ENCODE peak calls at places on chromosomes 6 and 20, in nine cellular contexts. S, M, F, U, Z, N, Q, H and L are unnamed samples.

GRCh38 chr20:51318058-51318960 is 224.2 kb downstream of the NFATC2 start:
- DNase-seq in S (peak), M (no peak), F (no peak), U (peak), Z (no peak), N (no peak), Q (peak), H (no peak), L (peak)

GRCh38 chr20:61989741-61990140 is 75.9 kb downstream of the TAF4 start:
- DNase-seq in S (no peak), M (no peak), F (no peak), U (no peak), Z (no peak), N (no peak), Q (no peak), H (no peak), L (no peak)

GRCh38 chr6:113805167-113805835 is 51.8 kb upstream of the MARCKS start:
- DNase-seq in S (no peak), M (peak), F (no peak), U (no peak), Z (no peak), N (no peak), Q (no peak), H (peak), L (no peak)

GRCh38 chr6:167409689-167410088 is 84.8 kb downstream of the TTLL2 start:
- DNase-seq in S (no peak), M (no peak), F (no peak), U (no peak), Z (no peak), N (no peak), Q (no peak), H (no peak), L (no peak)

GRCh38 chr6:21729431-21729830 is 135.9 kb downstream of the SOX4 start:
- DNase-seq in S (no peak), M (no peak), F (no peak), U (no peak), Z (no peak), N (no peak), Q (peak), H (no peak), L (no peak)

GRCh38 chr20:63822276-63822696 is 8.8 kb downstream of the ZBTB46 start:
- DNase-seq in S (no peak), M (no peak), F (peak), U (no peak), Z (no peak), N (no peak), Q (no peak), H (no peak), L (peak)

GRCh38 chr20:62782149-62782892 is 14.0 kb upstream of the MRGBP start:
- DNase-seq in S (no peak), M (no peak), F (no peak), U (no peak), Z (no peak), N (no peak), Q (no peak), H (no peak), L (no peak)

GRCh38 chr20:44908987-44909871 is 631 bp upstream of the PABPC1L start:
- DNase-seq in S (no peak), M (no peak), F (no peak), U (no peak), Z (no peak), N (no peak), Q (no peak), H (no peak), L (no peak)

GRCh38 chr6:56513631-56514030 is 129.1 kb downstream of the DST start:
- DNase-seq in S (no peak), M (peak), F (no peak), U (no peak), Z (no peak), N (no peak), Q (no peak), H (no peak), L (no peak)

GRCh38 chr6:33197431-33198048 is 2.9 kb downstream of the RXRB start:
- DNase-seq in S (peak), M (peak), F (peak), U (no peak), Z (no peak), N (no peak), Q (peak), H (peak), L (peak)

GRCh38 chr6:56802570-56802969 is 152.3 kb upstream of the BEND6 start:
- DNase-seq in S (peak), M (peak), F (no peak), U (no peak), Z (no peak), N (no peak), Q (peak), H (no peak), L (peak)

GRCh38 chr6:108001696-108002231 is 43.8 kb upstream of the SEC63 start:
- DNase-seq in S (no peak), M (no peak), F (no peak), U (no peak), Z (no peak), N (no peak), Q (no peak), H (no peak), L (no peak)

GRCh38 chr20:51695574-51696303 is 72.5 kb downstream of the ATP9A start:
- DNase-seq in S (peak), M (peak), F (no peak), U (no peak), Z (peak), N (no peak), Q (peak), H (no peak), L (peak)

GRCh38 chr6:12010635-12011275 is 1.4 kb upstream of the HIVEP1 start:
- DNase-seq in S (no peak), M (no peak), F (peak), U (no peak), Z (no peak), N (peak), Q (peak), H (peak), L (no peak)

GRCh38 chr6:113017316-113017715 is 670.2 kb downstream of the RFPL4B start:
- DNase-seq in S (no peak), M (no peak), F (no peak), U (no peak), Z (no peak), N (no peak), Q (no peak), H (no peak), L (no peak)

GRCh38 chr6:11161031-11161966 is 49.8 kb upstream of the ERVFRD-1 start:
- DNase-seq in S (no peak), M (peak), F (no peak), U (no peak), Z (no peak), N (no peak), Q (no peak), H (no peak), L (peak)

GRCh38 chr6:33914519-33915120 is 110.8 kb upstream of the MLN start:
- DNase-seq in S (no peak), M (no peak), F (no peak), U (peak), Z (no peak), N (no peak), Q (no peak), H (no peak), L (no peak)

GRCh38 chr6:21158873-21159272 is 434.7 kb upstream of the SOX4 start:
- DNase-seq in S (no peak), M (no peak), F (no peak), U (no peak), Z (no peak), N (no peak), Q (no peak), H (no peak), L (no peak)

DNA sequence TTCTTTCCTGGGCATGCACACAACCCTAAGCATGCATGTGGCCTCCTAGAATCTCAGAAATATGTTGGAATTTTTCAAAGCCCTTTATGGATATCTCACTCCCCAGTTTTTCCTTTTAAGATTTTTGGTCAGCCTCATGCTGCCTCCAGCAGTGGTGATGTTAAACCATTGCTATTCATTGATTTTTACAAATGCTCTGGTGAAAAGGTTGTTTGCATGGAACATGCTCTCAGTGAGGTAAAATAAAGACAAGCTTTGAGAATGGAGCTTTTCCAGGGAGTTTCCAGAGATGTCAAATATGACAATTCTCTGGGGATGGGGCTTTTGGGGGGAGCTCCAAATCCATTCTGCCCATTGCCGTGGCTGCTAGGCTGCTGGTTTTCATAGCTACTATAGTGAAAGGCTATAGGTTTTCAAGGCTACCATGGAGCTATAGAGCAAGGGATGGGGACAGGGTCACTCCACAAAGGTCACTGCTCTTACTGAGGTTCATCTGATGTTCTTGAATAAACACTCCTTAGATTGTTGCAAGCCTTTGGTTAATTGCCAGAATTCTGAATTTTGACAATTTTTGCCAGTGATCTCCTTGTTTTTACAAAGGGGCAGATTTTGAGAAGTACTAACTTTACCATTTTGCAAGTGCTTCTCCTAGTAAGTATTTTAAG is 178.1 kb upstream of the ARG1 start:
- DNase-seq in S (no peak), M (no peak), F (no peak), U (no peak), Z (no peak), N (no peak), Q (no peak), H (no peak), L (no peak)
- TF ChIP-seq CTCF in S (no peak), M (no peak), F (no peak), U (no peak), Z (no peak), N (no peak), Q (no peak), H (no peak), L (no peak)

GRCh38 chr6:155040154-155040553 is 45.0 kb downstream of the TIAM2 start:
- DNase-seq in S (no peak), M (no peak), F (no peak), U (no peak), Z (no peak), N (no peak), Q (no peak), H (no peak), L (no peak)

GRCh38 chr6:155042983-155043382 is 47.9 kb downstream of the TIAM2 start:
- DNase-seq in S (no peak), M (no peak), F (no peak), U (no peak), Z (no peak), N (no peak), Q (no peak), H (no peak), L (no peak)

GRCh38 chr6:155040946-155041345 is 45.8 kb downstream of the TIAM2 start:
- DNase-seq in S (no peak), M (no peak), F (no peak), U (no peak), Z (no peak), N (no peak), Q (no peak), H (no peak), L (no peak)

GRCh38 chr6:155038527-155038926 is 43.4 kb downstream of the TIAM2 start:
- DNase-seq in S (no peak), M (no peak), F (no peak), U (no peak), Z (no peak), N (no peak), Q (no peak), H (no peak), L (no peak)

GRCh38 chr6:155041781-155042279 is 46.7 kb downstream of the TIAM2 start:
- DNase-seq in S (peak), M (no peak), F (no peak), U (no peak), Z (no peak), N (no peak), Q (peak), H (no peak), L (peak)
- H3K4me3 ChIP-seq in S (no peak), M (no peak), F (no peak), U (no peak), Z (no peak), N (no peak), Q (no peak), H (no peak), L (no peak)

GRCh38 chr20:57573893-57574292 is 13.0 kb downstream of the PCK1 start:
- DNase-seq in S (no peak), M (no peak), F (no peak), U (no peak), Z (no peak), N (no peak), Q (no peak), H (no peak), L (no peak)
- TF ChIP-seq CTCF in S (no peak), M (no peak), F (no peak), U (no peak), Z (peak), N (no peak), Q (no peak), H (peak), L (peak)

GRCh38 chr6:28983838-28984237 is 21.3 kb downstream of the ZNF311 start:
- DNase-seq in S (no peak), M (no peak), F (no peak), U (no peak), Z (no peak), N (no peak), Q (no peak), H (no peak), L (no peak)
- H3K4me3 ChIP-seq in S (no peak), M (no peak), F (no peak), U (no peak), Z (no peak), N (no peak), Q (no peak), H (no peak), L (no peak)

GRCh38 chr6:159008656-159009288 is 8.8 kb upstream of the RSPH3 start:
- DNase-seq in S (peak), M (peak), F (no peak), U (no peak), Z (no peak), N (no peak), Q (peak), H (peak), L (peak)
- TF ChIP-seq CTCF in S (peak), M (peak), F (peak), U (peak), Z (peak), N (peak), Q (peak), H (peak), L (peak)

GRCh38 chr6:90414352-90414751 is 117.7 kb upstream of the BACH2 start:
- DNase-seq in S (no peak), M (no peak), F (no peak), U (no peak), Z (no peak), N (no peak), Q (no peak), H (no peak), L (no peak)

GRCh38 chr6:90412538-90413369 is 116.1 kb upstream of the BACH2 start:
- DNase-seq in S (no peak), M (no peak), F (no peak), U (no peak), Z (no peak), N (no peak), Q (no peak), H (no peak), L (no peak)

GRCh38 chr6:90413867-90414266 is 117.2 kb upstream of the BACH2 start:
- DNase-seq in S (no peak), M (peak), F (peak), U (peak), Z (no peak), N (no peak), Q (peak), H (no peak), L (peak)

GRCh38 chr6:90415178-90415577 is 118.5 kb upstream of the BACH2 start:
- DNase-seq in S (no peak), M (no peak), F (no peak), U (no peak), Z (no peak), N (no peak), Q (no peak), H (no peak), L (no peak)

DNA sequence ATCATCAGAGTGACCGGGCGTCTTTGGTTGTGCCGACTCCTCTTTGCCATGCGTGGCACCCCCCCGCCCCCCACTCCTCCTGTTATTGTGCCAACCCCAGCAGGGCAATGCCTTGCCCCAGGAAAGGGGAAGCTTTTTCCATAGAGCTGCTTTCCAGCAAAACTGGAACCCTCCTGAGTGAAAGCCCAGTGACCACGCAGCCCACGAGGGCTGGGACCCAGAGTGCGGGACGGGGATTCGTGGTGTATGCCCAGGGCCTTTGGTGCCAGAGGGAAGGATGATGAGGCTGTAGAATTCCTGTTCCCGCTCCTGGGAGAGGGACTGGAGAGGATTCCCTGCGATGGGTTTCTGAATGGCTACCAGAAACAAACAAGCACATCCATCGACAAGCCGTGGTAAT is 116.8 kb upstream of the BACH2 start:
- DNase-seq in S (no peak), M (no peak), F (no peak), U (no peak), Z (no peak), N (no peak), Q (no peak), H (no peak), L (no peak)
- H3K4me3 ChIP-seq in S (no peak), M (peak), F (peak), U (peak), Z (no peak), N (peak), Q (no peak), H (no peak), L (peak)

GRCh38 chr6:44442833-44443444 is 55.4 kb downstream of the CDC5L start:
- DNase-seq in S (no peak), M (no peak), F (no peak), U (no peak), Z (no peak), N (no peak), Q (no peak), H (no peak), L (no peak)

GRCh38 chr6:44442235-44442634 is 54.7 kb downstream of the CDC5L start:
- DNase-seq in S (no peak), M (no peak), F (no peak), U (no peak), Z (no peak), N (no peak), Q (no peak), H (no peak), L (no peak)

GRCh38 chr6:44439270-44440045 is 52.0 kb downstream of the CDC5L start:
- DNase-seq in S (peak), M (peak), F (no peak), U (no peak), Z (no peak), N (no peak), Q (peak), H (no peak), L (peak)

GRCh38 chr6:44438827-44439226 is 51.3 kb downstream of the CDC5L start:
- DNase-seq in S (no peak), M (no peak), F (no peak), U (no peak), Z (no peak), N (no peak), Q (no peak), H (no peak), L (no peak)

GRCh38 chr6:44441091-44441855 is 53.8 kb downstream of the CDC5L start:
- DNase-seq in S (no peak), M (no peak), F (no peak), U (no peak), Z (no peak), N (no peak), Q (no peak), H (peak), L (no peak)
- TF ChIP-seq CTCF in S (no peak), M (no peak), F (no peak), U (no peak), Z (no peak), N (no peak), Q (no peak), H (no peak), L (no peak)

GRCh38 chr6:26502169-26502568 is 2.1 kb downstream of the BTN1A1 start:
- DNase-seq in S (no peak), M (no peak), F (no peak), U (no peak), Z (no peak), N (no peak), Q (no peak), H (no peak), L (no peak)
- H3K4me3 ChIP-seq in S (no peak), M (no peak), F (no peak), U (peak), Z (no peak), N (peak), Q (no peak), H (no peak), L (no peak)

GRCh38 chr20:3767434-3768341 is at the start of gene ADISSP:
- DNase-seq in S (peak), M (peak), F (peak), U (peak), Z (peak), N (peak), Q (peak), H (peak), L (peak)
- TF ChIP-seq CTCF in S (no peak), M (peak), F (no peak), U (no peak), Z (peak), N (peak), Q (no peak), H (no peak), L (peak)

DNA sequence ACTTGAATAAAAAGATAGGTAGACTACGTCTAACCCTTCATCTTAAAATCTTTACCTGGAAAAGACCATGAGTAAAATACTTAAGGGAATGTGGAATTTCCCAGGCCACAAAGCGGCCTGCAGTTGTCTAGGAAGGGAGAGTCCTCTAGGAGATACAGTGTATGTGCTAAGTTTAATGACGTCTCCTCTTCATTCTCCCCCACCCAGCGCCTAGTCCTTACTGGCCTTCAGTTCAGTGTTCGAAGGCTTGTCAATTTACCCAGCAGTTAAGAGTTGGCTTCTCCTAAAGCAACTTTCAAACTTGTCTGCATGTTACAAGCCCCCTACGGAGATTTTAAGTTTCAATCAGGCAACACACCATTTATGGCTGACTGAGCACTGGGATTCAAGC is 35.2 kb downstream of the HFE start:
- DNase-seq in S (peak), M (no peak), F (no peak), U (no peak), Z (no peak), N (no peak), Q (no peak), H (peak), L (no peak)
- H3K4me3 ChIP-seq in S (peak), M (peak), F (peak), U (peak), Z (peak), N (peak), Q (peak), H (peak), L (peak)